ENCODE peak calls at places on chromosomes 1 and 21, in four cellular contexts. X is HuH-7.5; Q is mucosa of descending colon; P is effector memory CD8-positive, alpha-beta T cell. K is an unnamed sample.
A peak's percentile ranks its signal among the peaks of the same experiment; 100 is the strongest.

GRCh38 chr1:10379101-10379620 is 19.7 kb upstream of the PGD start:
- DNase-seq in X (no peak), Q (no peak), P (no peak), K (no peak)

GRCh38 chr1:185069202-185069601 is 23.8 kb downstream of the RNF2 start:
- DNase-seq in X (no peak), Q (no peak), P (no peak), K (no peak)

GRCh38 chr1:118154220-118154619 is 30.8 kb downstream of the SPAG17 start:
- DNase-seq in X (no peak), Q (no peak), P (no peak), K (no peak)

GRCh38 chr1:150807257-150807637 is 813 bp downstream of the CTSK start:
- DNase-seq in X (no peak), Q (no peak), P (no peak), K (no peak)

GRCh38 chr1:166485620-166486019 is 318.8 kb upstream of the FAM78B start:
- DNase-seq in X (no peak), Q (no peak), P (no peak), K (no peak)

GRCh38 chr1:21149862-21150432 is 26.8 kb downstream of the EIF4G3 start:
- DNase-seq in X (no peak), Q (no peak), P (no peak), K (no peak)

GRCh38 chr1:43074244-43074643 is 97.8 kb downstream of the EBNA1BP2 start:
- DNase-seq in X (no peak), Q (no peak), P (no peak), K (no peak)

GRCh38 chr1:16248603-16249534 is 11.9 kb upstream of the CPLANE2 start:
- DNase-seq in X (no peak), Q (peak; percentile 80), P (no peak), K (no peak)

GRCh38 chr1:153478692-153479618 is 18.5 kb upstream of the S100A7 start:
- DNase-seq in X (no peak), Q (no peak), P (no peak), K (no peak)

GRCh38 chr1:219085082-219085481 is 88.6 kb upstream of the LYPLAL1 start:
- DNase-seq in X (no peak), Q (no peak), P (no peak), K (no peak)

GRCh38 chr1:234743866-234744581 is 134.0 kb upstream of the IRF2BP2 start:
- DNase-seq in X (no peak), Q (no peak), P (no peak), K (no peak)

GRCh38 chr1:58156801-58157200 is 389.7 kb downstream of the OMA1 start:
- DNase-seq in X (no peak), Q (no peak), P (no peak), K (no peak)

GRCh38 chr21:39721885-39722284 is 23.1 kb upstream of the IGSF5 start:
- DNase-seq in X (no peak), Q (no peak), P (no peak), K (no peak)

GRCh38 chr1:183622884-183623785 is 12.4 kb downstream of the ARPC5 start:
- DNase-seq in X (peak; percentile 23), Q (peak; percentile 54), P (peak; percentile 22), K (peak; percentile 35)

GRCh38 chr1:197319631-197320030 is 51.6 kb downstream of the CRB1 start:
- DNase-seq in X (no peak), Q (no peak), P (no peak), K (no peak)

GRCh38 chr1:40414331-40414730 is 35.9 kb upstream of the ZFP69B start:
- DNase-seq in X (no peak), Q (no peak), P (no peak), K (no peak)

GRCh38 chr21:43865471-43866181 is 603 bp downstream of the AGPAT3 start:
- DNase-seq in X (peak; percentile 49), Q (peak; percentile 81), P (peak; percentile 51), K (no peak)

GRCh38 chr1:54885863-54886723 is 902 bp downstream of the DHCR24 start:
- DNase-seq in X (no peak), Q (peak; percentile 62), P (no peak), K (no peak)

GRCh38 chr1:218557731-218558130 is 212.6 kb downstream of the TGFB2 start:
- DNase-seq in X (no peak), Q (no peak), P (no peak), K (no peak)

GRCh38 chr1:38578444-38578951 is 281.1 kb downstream of the RRAGC start:
- DNase-seq in X (no peak), Q (no peak), P (no peak), K (no peak)

GRCh38 chr1:246106342-246106763 is 400.7 kb downstream of the SMYD3 start:
- DNase-seq in X (no peak), Q (no peak), P (no peak), K (no peak)

GRCh38 chr21:36047139-36047538 is 13.2 kb downstream of the SETD4 start:
- DNase-seq in X (no peak), Q (no peak), P (no peak), K (no peak)

GRCh38 chr1:21302747-21303715 is 12.8 kb upstream of the ECE1 start:
- DNase-seq in X (no peak), Q (peak; percentile 85), P (no peak), K (no peak)

GRCh38 chr1:110308247-110308646 is 30.9 kb upstream of the RBM15 start:
- DNase-seq in X (no peak), Q (no peak), P (no peak), K (no peak)

GRCh38 chr1:178273707-178274410 is 180.0 kb downstream of the RASAL2 start:
- DNase-seq in X (no peak), Q (no peak), P (no peak), K (no peak)

GRCh38 chr1:89780721-89781120 is 40.1 kb upstream of the LRRC8D start:
- DNase-seq in X (no peak), Q (no peak), P (no peak), K (no peak)

GRCh38 chr1:17881761-17882160 is 126.6 kb downstream of the ACTL8 start:
- DNase-seq in X (no peak), Q (no peak), P (no peak), K (no peak)

K was measured in stimulated activated naive B cell treated with anti-CD40 and anti-IgM and Interleukin-4, amounts not matched to agents 10 μg/mL and 1 μg/mL and 100 μg/mL, for 72 hours.